ENCODE peak calls at places on chromosomes 6 and 20, in six cellular contexts. One of them, this sample, is unnamed.

GRCh38 chr6:15322781-15323536 is 77.1 kb downstream of the JARID2 start:
- DNase-seq in stimulated activated CD4-positive, alpha-beta T cell treated with anti-CD3 and anti-CD28 coated beads, TNF-alpha, amount 100 ng/mL, for 48 hours: no peak
- DNase-seq in NCI-H2171 treated with DMSO at 0.1 percent for 48 hours: no peak
- DNase-seq in CD4-positive, alpha-beta T cell: no peak
- DNase-seq in EL: peak; percentile 36
- DNase-seq in CD4-positive, alpha-beta memory T cell: no peak
- DNase-seq in this sample: no peak

GRCh38 chr20:59673288-59673997 is 69.1 kb downstream of the PHACTR3 start:
- DNase-seq in CD4-positive, alpha-beta T cell: no peak
- DNase-seq in NCI-H2171 treated with DMSO at 0.1 percent for 48 hours: no peak
- DNase-seq in stimulated activated CD4-positive, alpha-beta T cell treated with anti-CD3 and anti-CD28 coated beads, TNF-alpha, amount 100 ng/mL, for 48 hours: no peak
- DNase-seq in CD4-positive, alpha-beta memory T cell: no peak
- DNase-seq in EL: no peak
- DNase-seq in this sample: no peak

GRCh38 chr20:41248371-41249024 is 69.0 kb downstream of the ZHX3 start:
- DNase-seq in NCI-H2171 treated with DMSO at 0.1 percent for 48 hours: no peak
- DNase-seq in CD4-positive, alpha-beta memory T cell: no peak
- DNase-seq in CD4-positive, alpha-beta T cell: no peak
- DNase-seq in EL: peak; percentile 25
- DNase-seq in stimulated activated CD4-positive, alpha-beta T cell treated with anti-CD3 and anti-CD28 coated beads, TNF-alpha, amount 100 ng/mL, for 48 hours: no peak
- DNase-seq in this sample: no peak

GRCh38 chr6:27297484-27297856 is 14.6 kb downstream of the POM121L2 start:
- DNase-seq in CD4-positive, alpha-beta T cell: no peak
- DNase-seq in stimulated activated CD4-positive, alpha-beta T cell treated with anti-CD3 and anti-CD28 coated beads, TNF-alpha, amount 100 ng/mL, for 48 hours: no peak
- DNase-seq in CD4-positive, alpha-beta memory T cell: no peak
- DNase-seq in EL: no peak
- DNase-seq in NCI-H2171 treated with DMSO at 0.1 percent for 48 hours: no peak
- DNase-seq in this sample: no peak

GRCh38 chr6:131660195-131660594 is 23.1 kb downstream of the ENPP3 start:
- DNase-seq in NCI-H2171 treated with DMSO at 0.1 percent for 48 hours: no peak
- DNase-seq in EL: peak; percentile 48
- DNase-seq in CD4-positive, alpha-beta T cell: no peak
- DNase-seq in CD4-positive, alpha-beta memory T cell: no peak
- DNase-seq in stimulated activated CD4-positive, alpha-beta T cell treated with anti-CD3 and anti-CD28 coated beads, TNF-alpha, amount 100 ng/mL, for 48 hours: no peak
- DNase-seq in this sample: no peak

GRCh38 chr6:117711369-117711768 is 36.1 kb downstream of the NUS1 start:
- DNase-seq in NCI-H2171 treated with DMSO at 0.1 percent for 48 hours: no peak
- DNase-seq in CD4-positive, alpha-beta memory T cell: peak; percentile 32
- DNase-seq in EL: no peak
- DNase-seq in CD4-positive, alpha-beta T cell: no peak
- DNase-seq in stimulated activated CD4-positive, alpha-beta T cell treated with anti-CD3 and anti-CD28 coated beads, TNF-alpha, amount 100 ng/mL, for 48 hours: no peak
- DNase-seq in this sample: no peak

GRCh38 chr6:158020272-158020711 is 38.6 kb downstream of the SYNJ2 start:
- DNase-seq in EL: no peak
- DNase-seq in stimulated activated CD4-positive, alpha-beta T cell treated with anti-CD3 and anti-CD28 coated beads, TNF-alpha, amount 100 ng/mL, for 48 hours: no peak
- DNase-seq in CD4-positive, alpha-beta memory T cell: no peak
- DNase-seq in CD4-positive, alpha-beta T cell: no peak
- DNase-seq in NCI-H2171 treated with DMSO at 0.1 percent for 48 hours: no peak
- DNase-seq in this sample: no peak

GRCh38 chr20:47278907-47279348 is 77.6 kb downstream of the ZMYND8 start:
- DNase-seq in CD4-positive, alpha-beta memory T cell: no peak
- DNase-seq in CD4-positive, alpha-beta T cell: no peak
- DNase-seq in NCI-H2171 treated with DMSO at 0.1 percent for 48 hours: no peak
- DNase-seq in EL: peak; percentile 48
- DNase-seq in stimulated activated CD4-positive, alpha-beta T cell treated with anti-CD3 and anti-CD28 coated beads, TNF-alpha, amount 100 ng/mL, for 48 hours: no peak
- DNase-seq in this sample: no peak

GRCh38 chr6:4670295-4670694 is 105.9 kb upstream of the CDYL start:
- DNase-seq in CD4-positive, alpha-beta T cell: no peak
- DNase-seq in stimulated activated CD4-positive, alpha-beta T cell treated with anti-CD3 and anti-CD28 coated beads, TNF-alpha, amount 100 ng/mL, for 48 hours: no peak
- DNase-seq in EL: no peak
- DNase-seq in NCI-H2171 treated with DMSO at 0.1 percent for 48 hours: no peak
- DNase-seq in CD4-positive, alpha-beta memory T cell: no peak
- DNase-seq in this sample: no peak

GRCh38 chr6:24930386-24930785 is 5.4 kb downstream of the RIPOR2 start:
- DNase-seq in CD4-positive, alpha-beta T cell: no peak
- DNase-seq in NCI-H2171 treated with DMSO at 0.1 percent for 48 hours: no peak
- DNase-seq in stimulated activated CD4-positive, alpha-beta T cell treated with anti-CD3 and anti-CD28 coated beads, TNF-alpha, amount 100 ng/mL, for 48 hours: no peak
- DNase-seq in EL: peak; percentile 65
- DNase-seq in CD4-positive, alpha-beta memory T cell: no peak
- DNase-seq in this sample: no peak

GRCh38 chr6:170243791-170244291 is 47.0 kb downstream of the DLL1 start:
- DNase-seq in NCI-H2171 treated with DMSO at 0.1 percent for 48 hours: peak; percentile 92
- DNase-seq in CD4-positive, alpha-beta memory T cell: no peak
- DNase-seq in EL: no peak
- DNase-seq in CD4-positive, alpha-beta T cell: no peak
- DNase-seq in stimulated activated CD4-positive, alpha-beta T cell treated with anti-CD3 and anti-CD28 coated beads, TNF-alpha, amount 100 ng/mL, for 48 hours: no peak
- DNase-seq in this sample: peak; percentile 58

GRCh38 chr6:70280462-70280861 is 22.4 kb downstream of the COL9A1 start:
- DNase-seq in NCI-H2171 treated with DMSO at 0.1 percent for 48 hours: peak; percentile 57
- DNase-seq in stimulated activated CD4-positive, alpha-beta T cell treated with anti-CD3 and anti-CD28 coated beads, TNF-alpha, amount 100 ng/mL, for 48 hours: no peak
- DNase-seq in CD4-positive, alpha-beta memory T cell: no peak
- DNase-seq in EL: no peak
- DNase-seq in CD4-positive, alpha-beta T cell: no peak
- DNase-seq in this sample: no peak

GRCh38 chr20:49482621-49483017 is at the start of gene KCNB1:
- DNase-seq in stimulated activated CD4-positive, alpha-beta T cell treated with anti-CD3 and anti-CD28 coated beads, TNF-alpha, amount 100 ng/mL, for 48 hours: peak; percentile 9
- DNase-seq in EL: peak; percentile 51
- DNase-seq in CD4-positive, alpha-beta T cell: peak; percentile 13
- DNase-seq in CD4-positive, alpha-beta memory T cell: peak; percentile 47
- DNase-seq in NCI-H2171 treated with DMSO at 0.1 percent for 48 hours: no peak
- DNase-seq in this sample: peak; percentile 75

GRCh38 chr6:10071631-10072220 is 343.1 kb downstream of the TFAP2A start:
- DNase-seq in CD4-positive, alpha-beta T cell: no peak
- DNase-seq in EL: no peak
- DNase-seq in stimulated activated CD4-positive, alpha-beta T cell treated with anti-CD3 and anti-CD28 coated beads, TNF-alpha, amount 100 ng/mL, for 48 hours: no peak
- DNase-seq in CD4-positive, alpha-beta memory T cell: no peak
- DNase-seq in NCI-H2171 treated with DMSO at 0.1 percent for 48 hours: no peak
- DNase-seq in this sample: no peak

GRCh38 chr6:33374359-33374910 is 17.2 kb upstream of the KIFC1 start:
- DNase-seq in NCI-H2171 treated with DMSO at 0.1 percent for 48 hours: no peak
- DNase-seq in EL: no peak
- DNase-seq in CD4-positive, alpha-beta T cell: no peak
- DNase-seq in CD4-positive, alpha-beta memory T cell: no peak
- DNase-seq in stimulated activated CD4-positive, alpha-beta T cell treated with anti-CD3 and anti-CD28 coated beads, TNF-alpha, amount 100 ng/mL, for 48 hours: no peak
- DNase-seq in this sample: no peak

GRCh38 chr20:56205350-56205749 is 43.2 kb upstream of the MC3R start:
- DNase-seq in NCI-H2171 treated with DMSO at 0.1 percent for 48 hours: no peak
- DNase-seq in CD4-positive, alpha-beta memory T cell: no peak
- DNase-seq in EL: no peak
- DNase-seq in CD4-positive, alpha-beta T cell: no peak
- DNase-seq in stimulated activated CD4-positive, alpha-beta T cell treated with anti-CD3 and anti-CD28 coated beads, TNF-alpha, amount 100 ng/mL, for 48 hours: no peak
- DNase-seq in this sample: no peak

GRCh38 chr20:20452254-20452676 is 84.4 kb downstream of the INSM1 start:
- DNase-seq in stimulated activated CD4-positive, alpha-beta T cell treated with anti-CD3 and anti-CD28 coated beads, TNF-alpha, amount 100 ng/mL, for 48 hours: peak; percentile 43
- DNase-seq in EL: peak; percentile 76
- DNase-seq in NCI-H2171 treated with DMSO at 0.1 percent for 48 hours: peak; percentile 100
- DNase-seq in CD4-positive, alpha-beta memory T cell: peak; percentile 76
- DNase-seq in CD4-positive, alpha-beta T cell: peak; percentile 56
- DNase-seq in this sample: peak; percentile 57

GRCh38 chr20:2652724-2653510 is 485 bp downstream of the NOP56 start:
- DNase-seq in CD4-positive, alpha-beta memory T cell: peak; percentile 85
- DNase-seq in CD4-positive, alpha-beta T cell: peak; percentile 5
- DNase-seq in EL: no peak
- DNase-seq in stimulated activated CD4-positive, alpha-beta T cell treated with anti-CD3 and anti-CD28 coated beads, TNF-alpha, amount 100 ng/mL, for 48 hours: no peak
- DNase-seq in NCI-H2171 treated with DMSO at 0.1 percent for 48 hours: peak; percentile 52
- DNase-seq in this sample: peak; percentile 46

GRCh38 chr6:152571089-152571488 is 66.1 kb downstream of the SYNE1 start:
- DNase-seq in NCI-H2171 treated with DMSO at 0.1 percent for 48 hours: no peak
- DNase-seq in EL: no peak
- DNase-seq in CD4-positive, alpha-beta memory T cell: no peak
- DNase-seq in stimulated activated CD4-positive, alpha-beta T cell treated with anti-CD3 and anti-CD28 coated beads, TNF-alpha, amount 100 ng/mL, for 48 hours: no peak
- DNase-seq in CD4-positive, alpha-beta T cell: no peak
- DNase-seq in this sample: no peak

GRCh38 chr6:112337209-112337638 is 9.9 kb upstream of the RFPL4B start:
- DNase-seq in EL: peak; percentile 83
- DNase-seq in CD4-positive, alpha-beta memory T cell: no peak
- DNase-seq in NCI-H2171 treated with DMSO at 0.1 percent for 48 hours: peak; percentile 78
- DNase-seq in stimulated activated CD4-positive, alpha-beta T cell treated with anti-CD3 and anti-CD28 coated beads, TNF-alpha, amount 100 ng/mL, for 48 hours: no peak
- DNase-seq in CD4-positive, alpha-beta T cell: no peak
- DNase-seq in this sample: peak; percentile 56

GRCh38 chr20:47258745-47259695 is 97.5 kb downstream of the ZMYND8 start:
- DNase-seq in EL: peak; percentile 53
- DNase-seq in stimulated activated CD4-positive, alpha-beta T cell treated with anti-CD3 and anti-CD28 coated beads, TNF-alpha, amount 100 ng/mL, for 48 hours: no peak
- DNase-seq in CD4-positive, alpha-beta T cell: no peak
- DNase-seq in CD4-positive, alpha-beta memory T cell: no peak
- DNase-seq in NCI-H2171 treated with DMSO at 0.1 percent for 48 hours: no peak
- DNase-seq in this sample: no peak

GRCh38 chr6:122081921-122082320 is 317.5 kb upstream of the HSF2 start:
- DNase-seq in EL: peak; percentile 1
- DNase-seq in stimulated activated CD4-positive, alpha-beta T cell treated with anti-CD3 and anti-CD28 coated beads, TNF-alpha, amount 100 ng/mL, for 48 hours: no peak
- DNase-seq in CD4-positive, alpha-beta T cell: no peak
- DNase-seq in NCI-H2171 treated with DMSO at 0.1 percent for 48 hours: no peak
- DNase-seq in CD4-positive, alpha-beta memory T cell: no peak
- DNase-seq in this sample: no peak

GRCh38 chr20:32411955-32412706 is 54.0 kb downstream of the ASXL1 start:
- DNase-seq in EL: peak; percentile 22
- DNase-seq in CD4-positive, alpha-beta T cell: no peak
- DNase-seq in stimulated activated CD4-positive, alpha-beta T cell treated with anti-CD3 and anti-CD28 coated beads, TNF-alpha, amount 100 ng/mL, for 48 hours: no peak
- DNase-seq in NCI-H2171 treated with DMSO at 0.1 percent for 48 hours: no peak
- DNase-seq in CD4-positive, alpha-beta memory T cell: no peak
- DNase-seq in this sample: no peak

GRCh38 chr6:97282726-97283617 is at the start of gene MMS22L:
- DNase-seq in stimulated activated CD4-positive, alpha-beta T cell treated with anti-CD3 and anti-CD28 coated beads, TNF-alpha, amount 100 ng/mL, for 48 hours: peak; percentile 85
- DNase-seq in NCI-H2171 treated with DMSO at 0.1 percent for 48 hours: peak; percentile 94
- DNase-seq in EL: peak; percentile 96
- DNase-seq in CD4-positive, alpha-beta memory T cell: peak; percentile 93
- DNase-seq in CD4-positive, alpha-beta T cell: peak; percentile 87
- DNase-seq in this sample: peak; percentile 86

GRCh38 chr6:12163149-12163548 is 127.0 kb upstream of the EDN1 start:
- DNase-seq in CD4-positive, alpha-beta T cell: peak; percentile 18
- DNase-seq in NCI-H2171 treated with DMSO at 0.1 percent for 48 hours: no peak
- DNase-seq in CD4-positive, alpha-beta memory T cell: peak; percentile 52
- DNase-seq in stimulated activated CD4-positive, alpha-beta T cell treated with anti-CD3 and anti-CD28 coated beads, TNF-alpha, amount 100 ng/mL, for 48 hours: no peak
- DNase-seq in EL: no peak
- DNase-seq in this sample: no peak

GRCh38 chr20:6792789-6793188 is 25.3 kb downstream of the BMP2 start:
- DNase-seq in NCI-H2171 treated with DMSO at 0.1 percent for 48 hours: no peak
- DNase-seq in stimulated activated CD4-positive, alpha-beta T cell treated with anti-CD3 and anti-CD28 coated beads, TNF-alpha, amount 100 ng/mL, for 48 hours: no peak
- DNase-seq in CD4-positive, alpha-beta T cell: no peak
- DNase-seq in EL: no peak
- DNase-seq in CD4-positive, alpha-beta memory T cell: no peak
- DNase-seq in this sample: no peak

GRCh38 chr20:34538671-34539123 is 19.8 kb upstream of the MAP1LC3A start:
- DNase-seq in CD4-positive, alpha-beta T cell: peak; percentile 44
- DNase-seq in CD4-positive, alpha-beta memory T cell: no peak
- DNase-seq in stimulated activated CD4-positive, alpha-beta T cell treated with anti-CD3 and anti-CD28 coated beads, TNF-alpha, amount 100 ng/mL, for 48 hours: no peak
- DNase-seq in EL: peak; percentile 49
- DNase-seq in NCI-H2171 treated with DMSO at 0.1 percent for 48 hours: peak; percentile 33
- DNase-seq in this sample: peak; percentile 45

GRCh38 chr20:20095114-20095872 is 43.0 kb downstream of the CFAP61 start:
- DNase-seq in NCI-H2171 treated with DMSO at 0.1 percent for 48 hours: peak; percentile 52
- DNase-seq in stimulated activated CD4-positive, alpha-beta T cell treated with anti-CD3 and anti-CD28 coated beads, TNF-alpha, amount 100 ng/mL, for 48 hours: no peak
- DNase-seq in EL: no peak
- DNase-seq in CD4-positive, alpha-beta T cell: no peak
- DNase-seq in CD4-positive, alpha-beta memory T cell: no peak
- DNase-seq in this sample: no peak

GRCh38 chr20:51127713-51128112 is 104.8 kb upstream of the KCNG1 start:
- DNase-seq in CD4-positive, alpha-beta memory T cell: no peak
- DNase-seq in NCI-H2171 treated with DMSO at 0.1 percent for 48 hours: no peak
- DNase-seq in CD4-positive, alpha-beta T cell: no peak
- DNase-seq in EL: no peak
- DNase-seq in stimulated activated CD4-positive, alpha-beta T cell treated with anti-CD3 and anti-CD28 coated beads, TNF-alpha, amount 100 ng/mL, for 48 hours: no peak
- DNase-seq in this sample: no peak

GRCh38 chr20:34834459-34834893 is 9.0 kb upstream of the NCOA6 start:
- DNase-seq in stimulated activated CD4-positive, alpha-beta T cell treated with anti-CD3 and anti-CD28 coated beads, TNF-alpha, amount 100 ng/mL, for 48 hours: no peak
- DNase-seq in CD4-positive, alpha-beta T cell: no peak
- DNase-seq in NCI-H2171 treated with DMSO at 0.1 percent for 48 hours: peak; percentile 72
- DNase-seq in CD4-positive, alpha-beta memory T cell: no peak
- DNase-seq in EL: peak; percentile 42
- DNase-seq in this sample: peak; percentile 43

GRCh38 chr6:133156689-133157088 is 84.5 kb upstream of the EYA4 start:
- DNase-seq in NCI-H2171 treated with DMSO at 0.1 percent for 48 hours: no peak
- DNase-seq in CD4-positive, alpha-beta memory T cell: no peak
- DNase-seq in CD4-positive, alpha-beta T cell: no peak
- DNase-seq in stimulated activated CD4-positive, alpha-beta T cell treated with anti-CD3 and anti-CD28 coated beads, TNF-alpha, amount 100 ng/mL, for 48 hours: no peak
- DNase-seq in EL: no peak
- DNase-seq in this sample: no peak

GRCh38 chr20:58306421-58307261 is 2.9 kb upstream of the RAB22A start:
- DNase-seq in EL: peak; percentile 76
- DNase-seq in stimulated activated CD4-positive, alpha-beta T cell treated with anti-CD3 and anti-CD28 coated beads, TNF-alpha, amount 100 ng/mL, for 48 hours: no peak
- DNase-seq in CD4-positive, alpha-beta T cell: peak; percentile 44
- DNase-seq in CD4-positive, alpha-beta memory T cell: peak; percentile 93
- DNase-seq in NCI-H2171 treated with DMSO at 0.1 percent for 48 hours: no peak
- DNase-seq in this sample: no peak

GRCh38 chr6:140684776-140685550 is 1310.5 kb upstream of the CITED2 start:
- DNase-seq in CD4-positive, alpha-beta memory T cell: no peak
- DNase-seq in NCI-H2171 treated with DMSO at 0.1 percent for 48 hours: no peak
- DNase-seq in CD4-positive, alpha-beta T cell: no peak
- DNase-seq in EL: no peak
- DNase-seq in stimulated activated CD4-positive, alpha-beta T cell treated with anti-CD3 and anti-CD28 coated beads, TNF-alpha, amount 100 ng/mL, for 48 hours: no peak
- DNase-seq in this sample: no peak

GRCh38 chr20:47493175-47493953 is 8.3 kb upstream of the NCOA3 start:
- DNase-seq in NCI-H2171 treated with DMSO at 0.1 percent for 48 hours: peak; percentile 90
- DNase-seq in stimulated activated CD4-positive, alpha-beta T cell treated with anti-CD3 and anti-CD28 coated beads, TNF-alpha, amount 100 ng/mL, for 48 hours: no peak
- DNase-seq in CD4-positive, alpha-beta T cell: peak; percentile 53
- DNase-seq in CD4-positive, alpha-beta memory T cell: peak; percentile 51
- DNase-seq in EL: peak; percentile 74
- DNase-seq in this sample: no peak

GRCh38 chr6:77340331-77340730 is 123.0 kb downstream of the HTR1B start:
- DNase-seq in CD4-positive, alpha-beta T cell: no peak
- DNase-seq in CD4-positive, alpha-beta memory T cell: no peak
- DNase-seq in NCI-H2171 treated with DMSO at 0.1 percent for 48 hours: no peak
- DNase-seq in stimulated activated CD4-positive, alpha-beta T cell treated with anti-CD3 and anti-CD28 coated beads, TNF-alpha, amount 100 ng/mL, for 48 hours: no peak
- DNase-seq in EL: no peak
- DNase-seq in this sample: no peak

GRCh38 chr6:89927788-89928565 is 33.7 kb downstream of the GJA10 start:
- DNase-seq in NCI-H2171 treated with DMSO at 0.1 percent for 48 hours: no peak
- DNase-seq in CD4-positive, alpha-beta T cell: no peak
- DNase-seq in stimulated activated CD4-positive, alpha-beta T cell treated with anti-CD3 and anti-CD28 coated beads, TNF-alpha, amount 100 ng/mL, for 48 hours: no peak
- DNase-seq in CD4-positive, alpha-beta memory T cell: no peak
- DNase-seq in EL: peak; percentile 16
- DNase-seq in this sample: no peak

GRCh38 chr6:137099689-137100398 is 55.1 kb upstream of the IL20RA start:
- DNase-seq in EL: no peak
- DNase-seq in CD4-positive, alpha-beta memory T cell: no peak
- DNase-seq in stimulated activated CD4-positive, alpha-beta T cell treated with anti-CD3 and anti-CD28 coated beads, TNF-alpha, amount 100 ng/mL, for 48 hours: no peak
- DNase-seq in NCI-H2171 treated with DMSO at 0.1 percent for 48 hours: no peak
- DNase-seq in CD4-positive, alpha-beta T cell: no peak
- DNase-seq in this sample: no peak

This sample was measured in frontal cortex.